ENCODE peak calls at places on chromosomes 16 and 17, in five cellular contexts. L is Caco-2, F is MCF 10A, T is left colon, O is body of pancreas. W is an unnamed sample.

GRCh38 chr17:77208217-77208808 is 67.5 kb downstream of the SEC14L1 start:
- DNase-seq in F (no peak), T (no peak), L (peak), O (peak), W (no peak)

GRCh38 chr16:4075534-4075933 is 40.7 kb downstream of the ADCY9 start:
- DNase-seq in L (no peak), T (no peak), O (no peak), F (no peak), W (no peak)

GRCh38 chr17:31858647-31859486 is at the start of gene COPRS:
- DNase-seq in F (peak), L (peak), T (peak), O (peak), W (peak)

GRCh38 chr16:69100046-69100765 is 5.2 kb upstream of the HAS3 start:
- DNase-seq in L (no peak), T (no peak), F (no peak), O (no peak), W (no peak)

GRCh38 chr17:60230358-60230757 is 80.6 kb downstream of the CA4 start:
- DNase-seq in T (no peak), O (no peak), F (no peak), L (no peak), W (no peak)

GRCh38 chr17:4956493-4957061 is 5.7 kb downstream of the ENO3 start:
- DNase-seq in T (no peak), L (no peak), F (no peak), O (peak), W (peak)

GRCh38 chr17:39174907-39175694 is 9.1 kb upstream of the ARL5C start:
- DNase-seq in L (peak), O (peak), F (peak), T (peak), W (peak)

GRCh38 chr17:28406478-28406824 is 439 bp upstream of the SLC46A1 start:
- DNase-seq in T (no peak), O (peak), L (no peak), F (peak), W (no peak)

GRCh38 chr16:19071811-19072777 is 4.7 kb downstream of the COQ7 start:
- DNase-seq in L (peak), F (peak), T (peak), O (peak), W (peak)

GRCh38 chr16:22677024-22677830 is 136.7 kb upstream of the HS3ST2 start:
- DNase-seq in O (no peak), L (no peak), T (no peak), F (no peak), W (no peak)

GRCh38 chr17:4098516-4099209 is 44.2 kb downstream of the ZZEF1 start:
- DNase-seq in F (no peak), T (no peak), L (no peak), O (no peak), W (no peak)

GRCh38 chr16:58062821-58063220 is 37.3 kb downstream of the MMP15 start:
- DNase-seq in F (no peak), O (no peak), T (no peak), L (no peak), W (no peak)

GRCh38 chr17:21425736-21426135 is 49.6 kb downstream of the KCNJ12 start:
- DNase-seq in T (no peak), O (no peak), L (no peak), F (peak), W (no peak)

GRCh38 chr16:50616386-50616785 is 64.7 kb downstream of the SNX20 start:
- DNase-seq in T (no peak), L (no peak), F (no peak), O (no peak), W (no peak)